ENCODE peak calls at places on chromosomes 2 and 18, in six cellular contexts. One of them, this sample, is unnamed.
A peak's percentile ranks its signal among the peaks of the same experiment; 100 is the strongest.

GRCh38 chr2:157302492-157303099 is 23.0 kb downstream of the ERMN start:
- DNase-seq in H9: no peak
- DNase-seq in LoVo: peak; percentile 42
- DNase-seq in activated T-helper 9 cell treated with anti-CD3 and anti-CD28 coated beads, Interleukin-2, amount 50 U/mL, for 16 hours: no peak
- DNase-seq in SJSA1: no peak
- DNase-seq in posterior cingulate gyrus: peak; percentile 21
- DNase-seq in this sample: no peak

GRCh38 chr2:240229603-240230423 is 89.4 kb upstream of the OTOS start:
- DNase-seq in H9: no peak
- DNase-seq in LoVo: no peak
- DNase-seq in activated T-helper 9 cell treated with anti-CD3 and anti-CD28 coated beads, Interleukin-2, amount 50 U/mL, for 16 hours: no peak
- DNase-seq in SJSA1: no peak
- DNase-seq in posterior cingulate gyrus: no peak
- DNase-seq in this sample: no peak

GRCh38 chr2:127105656-127106456 is 1.1 kb downstream of the BIN1 start:
- DNase-seq in H9: peak; percentile 69
- DNase-seq in LoVo: no peak
- DNase-seq in activated T-helper 9 cell treated with anti-CD3 and anti-CD28 coated beads, Interleukin-2, amount 50 U/mL, for 16 hours: no peak
- DNase-seq in SJSA1: peak; percentile 79
- DNase-seq in posterior cingulate gyrus: peak; percentile 42
- DNase-seq in this sample: no peak

GRCh38 chr2:6824962-6825361 is 40.7 kb downstream of the CMPK2 start:
- DNase-seq in H9: no peak
- DNase-seq in LoVo: no peak
- DNase-seq in activated T-helper 9 cell treated with anti-CD3 and anti-CD28 coated beads, Interleukin-2, amount 50 U/mL, for 16 hours: no peak
- DNase-seq in SJSA1: no peak
- DNase-seq in posterior cingulate gyrus: no peak
- DNase-seq in this sample: no peak

GRCh38 chr2:185610301-185610700 is 128.3 kb upstream of the FSIP2 start:
- DNase-seq in H9: no peak
- DNase-seq in LoVo: no peak
- DNase-seq in activated T-helper 9 cell treated with anti-CD3 and anti-CD28 coated beads, Interleukin-2, amount 50 U/mL, for 16 hours: no peak
- DNase-seq in SJSA1: no peak
- DNase-seq in posterior cingulate gyrus: no peak
- DNase-seq in this sample: no peak

GRCh38 chr2:118705032-118705431 is 142.4 kb downstream of the EN1 start:
- DNase-seq in H9: no peak
- DNase-seq in LoVo: no peak
- DNase-seq in activated T-helper 9 cell treated with anti-CD3 and anti-CD28 coated beads, Interleukin-2, amount 50 U/mL, for 16 hours: no peak
- DNase-seq in SJSA1: no peak
- DNase-seq in posterior cingulate gyrus: no peak
- DNase-seq in this sample: no peak

GRCh38 chr2:135168119-135168872 is 116.2 kb downstream of the RAB3GAP1 start:
- DNase-seq in H9: no peak
- DNase-seq in LoVo: no peak
- DNase-seq in activated T-helper 9 cell treated with anti-CD3 and anti-CD28 coated beads, Interleukin-2, amount 50 U/mL, for 16 hours: no peak
- DNase-seq in SJSA1: no peak
- DNase-seq in posterior cingulate gyrus: peak; percentile 44
- DNase-seq in this sample: no peak

GRCh38 chr2:85053802-85054201 is 79.4 kb upstream of the TCF7L1 start:
- DNase-seq in H9: no peak
- DNase-seq in LoVo: peak; percentile 87
- DNase-seq in activated T-helper 9 cell treated with anti-CD3 and anti-CD28 coated beads, Interleukin-2, amount 50 U/mL, for 16 hours: no peak
- DNase-seq in SJSA1: peak; percentile 57
- DNase-seq in posterior cingulate gyrus: no peak
- DNase-seq in this sample: no peak

GRCh38 chr18:68418881-68419280 is 296.0 kb downstream of the TMX3 start:
- DNase-seq in H9: no peak
- DNase-seq in LoVo: no peak
- DNase-seq in activated T-helper 9 cell treated with anti-CD3 and anti-CD28 coated beads, Interleukin-2, amount 50 U/mL, for 16 hours: no peak
- DNase-seq in SJSA1: no peak
- DNase-seq in posterior cingulate gyrus: no peak
- DNase-seq in this sample: no peak

GRCh38 chr2:212337486-212338343 is 200.9 kb downstream of the ERBB4 start:
- DNase-seq in H9: no peak
- DNase-seq in LoVo: no peak
- DNase-seq in activated T-helper 9 cell treated with anti-CD3 and anti-CD28 coated beads, Interleukin-2, amount 50 U/mL, for 16 hours: no peak
- DNase-seq in SJSA1: no peak
- DNase-seq in posterior cingulate gyrus: no peak
- DNase-seq in this sample: no peak

GRCh38 chr2:199659207-199659606 is 191.8 kb downstream of the FTCDNL1 start:
- DNase-seq in H9: peak; percentile 83
- DNase-seq in LoVo: peak; percentile 8
- DNase-seq in activated T-helper 9 cell treated with anti-CD3 and anti-CD28 coated beads, Interleukin-2, amount 50 U/mL, for 16 hours: no peak
- DNase-seq in SJSA1: no peak
- DNase-seq in posterior cingulate gyrus: peak; percentile 52
- DNase-seq in this sample: no peak

GRCh38 chr2:141381946-141382345 is 748.9 kb downstream of the LRP1B start:
- DNase-seq in H9: no peak
- DNase-seq in LoVo: no peak
- DNase-seq in activated T-helper 9 cell treated with anti-CD3 and anti-CD28 coated beads, Interleukin-2, amount 50 U/mL, for 16 hours: no peak
- DNase-seq in SJSA1: no peak
- DNase-seq in posterior cingulate gyrus: no peak
- DNase-seq in this sample: no peak

GRCh38 chr2:176501652-176502051 is 232.4 kb downstream of the MTX2 start:
- DNase-seq in H9: no peak
- DNase-seq in LoVo: no peak
- DNase-seq in activated T-helper 9 cell treated with anti-CD3 and anti-CD28 coated beads, Interleukin-2, amount 50 U/mL, for 16 hours: no peak
- DNase-seq in SJSA1: no peak
- DNase-seq in posterior cingulate gyrus: no peak
- DNase-seq in this sample: no peak

GRCh38 chr18:23226386-23226785 is 91.1 kb downstream of the CABLES1 start:
- DNase-seq in H9: no peak
- DNase-seq in LoVo: no peak
- DNase-seq in activated T-helper 9 cell treated with anti-CD3 and anti-CD28 coated beads, Interleukin-2, amount 50 U/mL, for 16 hours: no peak
- DNase-seq in SJSA1: no peak
- DNase-seq in posterior cingulate gyrus: no peak
- DNase-seq in this sample: no peak

This sample was measured in GM18507.